ENCODE peak calls at places on chromosomes 16 and 17, in four cellular contexts. J, K, I and D are unnamed samples.

GRCh38 chr16:2278272-2278608 is 10.3 kb upstream of the RNPS1 start:
- DNase-seq in J (no peak), K (no peak), I (no peak), D (peak)

GRCh38 chr17:29078183-29079045 is 35.5 kb downstream of the PIPOX start:
- DNase-seq in I (no peak), J (peak), K (no peak), D (no peak)

GRCh38 chr16:75351183-75351582 is 82.1 kb downstream of the CFDP1 start:
- DNase-seq in J (peak), I (no peak), K (no peak), D (no peak)

GRCh38 chr17:41972571-41973411 is 6.2 kb downstream of the CNP start:
- DNase-seq in J (no peak), I (peak), K (no peak), D (peak)

GRCh38 chr17:38893612-38894011 is 23.8 kb downstream of the LASP1 start:
- DNase-seq in I (no peak), J (no peak), K (no peak), D (peak)

GRCh38 chr17:20156196-20157077 is 147.3 kb downstream of the SPECC1 start:
- DNase-seq in K (peak), I (peak), J (no peak), D (peak)

GRCh38 chr17:6536566-6537065 is 19.7 kb downstream of the PITPNM3 start:
- DNase-seq in J (no peak), K (no peak), I (no peak), D (no peak)

GRCh38 chr17:61065263-61065773 is 334.3 kb upstream of the TBX2 start:
- DNase-seq in J (peak), I (no peak), K (peak), D (no peak)

GRCh38 chr17:2695243-2695960 is 16.2 kb downstream of the CLUH start:
- DNase-seq in I (no peak), K (no peak), J (no peak), D (peak)

GRCh38 chr17:8131844-8132441 is 8.0 kb upstream of the HES7 start:
- DNase-seq in K (no peak), I (no peak), J (no peak), D (no peak)

GRCh38 chr17:74429604-74430384 is 2.1 kb upstream of the GPRC5C start:
- DNase-seq in I (peak), K (peak), J (no peak), D (no peak)

GRCh38 chr17:45050680-45051059 is 762 bp downstream of the DCAKD start:
- DNase-seq in J (no peak), K (no peak), I (no peak), D (no peak)

GRCh38 chr17:41906465-41907184 is 12.1 kb downstream of the ACLY start:
- DNase-seq in J (no peak), I (no peak), K (no peak), D (no peak)

GRCh38 chr17:43018932-43019331 is 3.3 kb downstream of the VAT1 start:
- DNase-seq in K (no peak), J (no peak), I (no peak), D (no peak)

GRCh38 chr17:72684405-72685020 is 408.0 kb downstream of the SLC39A11 start:
- DNase-seq in J (no peak), K (no peak), I (no peak), D (no peak)

GRCh38 chr17:37490022-37490587 is 414 bp downstream of the DUSP14 start:
- DNase-seq in K (peak), J (no peak), I (peak), D (peak)

GRCh38 chr16:56013962-56014552 is 138.9 kb upstream of the CES5A start:
- DNase-seq in I (no peak), K (peak), J (no peak), D (peak)

GRCh38 chr16:84795338-84796053 is 24.3 kb upstream of the CRISPLD2 start:
- DNase-seq in I (peak), J (no peak), K (no peak), D (peak)

GRCh38 chr17:56468840-56469239 is 124.7 kb upstream of the NOG start:
- DNase-seq in K (no peak), J (no peak), I (no peak), D (no peak)

GRCh38 chr17:20116683-20117309 is 107.6 kb downstream of the SPECC1 start:
- DNase-seq in J (no peak), I (no peak), K (peak), D (no peak)

GRCh38 chr16:51666821-51667220 is 515.8 kb upstream of the SALL1 start:
- DNase-seq in J (no peak), I (no peak), K (no peak), D (no peak)

GRCh38 chr17:77734371-77735050 is 224.0 kb upstream of the TNRC6C start:
- DNase-seq in I (peak), J (peak), K (peak), D (no peak)

GRCh38 chr16:83953796-83954576 is 946 bp downstream of the OSGIN1 start:
- DNase-seq in K (peak), I (peak), J (peak), D (no peak)

GRCh38 chr17:40301315-40301714 is 7.7 kb upstream of the RARA start:
- DNase-seq in I (peak), K (no peak), J (no peak), D (no peak)

GRCh38 chr17:21298056-21298982 is 13.8 kb downstream of the MAP2K3 start:
- DNase-seq in J (no peak), K (no peak), I (no peak), D (no peak)

GRCh38 chr16:69544099-69544498 is 21.7 kb upstream of the NFAT5 start:
- DNase-seq in J (no peak), I (no peak), K (no peak), D (no peak)

GRCh38 chr17:75160211-75160610 is 5.9 kb upstream of the JPT1 start:
- DNase-seq in I (no peak), J (no peak), K (no peak), D (no peak)

GRCh38 chr17:47949951-47950350 is 7.7 kb downstream of the PRR15L start:
- DNase-seq in K (no peak), I (peak), J (no peak), D (no peak)

GRCh38 chr16:56643080-56643778 is 4.8 kb downstream of the MT1A start:
- DNase-seq in K (peak), I (peak), J (peak), D (peak)

GRCh38 chr17:2853722-2854580 is 57.7 kb downstream of the RAP1GAP2 start:
- DNase-seq in I (no peak), J (no peak), K (peak), D (peak)

GRCh38 chr17:9900744-9901143 is 4.3 kb downstream of the RCVRN start:
- DNase-seq in K (no peak), I (no peak), J (no peak), D (no peak)

GRCh38 chr16:3065742-3066439 is 451 bp downstream of the IL32 start:
- DNase-seq in I (no peak), K (no peak), J (no peak), D (no peak)

GRCh38 chr17:65364408-65364807 is 197.0 kb downstream of the AXIN2 start:
- DNase-seq in J (no peak), I (no peak), K (no peak), D (no peak)

GRCh38 chr16:9027070-9027799 is 63.5 kb upstream of the USP7 start:
- DNase-seq in I (no peak), K (no peak), J (no peak), D (no peak)

GRCh38 chr16:19304670-19305240 is 19.2 kb downstream of the CLEC19A start:
- DNase-seq in J (no peak), I (no peak), K (no peak), D (no peak)

GRCh38 chr17:78360371-78361226 is 722 bp upstream of the SOCS3 start:
- DNase-seq in I (peak), K (peak), J (peak), D (peak)

GRCh38 chr17:38322156-38322779 is 21.5 kb downstream of the GPR179 start:
- DNase-seq in K (peak), J (peak), I (no peak), D (peak)